ENCODE peak calls at places on chromosomes 12 and 14, in seven cellular contexts. Y is PC-9, W is mesendoderm, T is mesenchymal stem cell, N is colonic mucosa, J is heart right ventricle, V is neural progenitor cell. G is an unnamed sample.
A peak's percentile ranks its signal among the peaks of the same experiment; 100 is the strongest.

GRCh38 chr12:31118347-31118830 is 44.7 kb downstream of the DDX11 start:
- DNase-seq in T (no peak), V (peak; percentile 68), W (peak; percentile 40), J (no peak), N (no peak), Y (no peak), G (no peak)

GRCh38 chr12:109740694-109741245 is 27.1 kb downstream of the FAM222A start:
- DNase-seq in W (peak; percentile 58), N (no peak), V (no peak), Y (no peak), T (no peak), J (no peak), G (no peak)

GRCh38 chr14:85595981-85596380 is 66.0 kb downstream of the FLRT2 start:
- DNase-seq in W (no peak), V (no peak), T (no peak), Y (no peak), N (no peak), J (no peak), G (no peak)

GRCh38 chr12:16685107-16685506 is 79.1 kb upstream of the LMO3 start:
- DNase-seq in J (no peak), N (no peak), V (no peak), T (no peak), Y (no peak), W (peak; percentile 5), G (no peak)

GRCh38 chr14:104765517-104765916 is 12.6 kb downstream of the SIVA1 start:
- DNase-seq in V (no peak), T (no peak), W (no peak), J (no peak), N (no peak), Y (no peak), G (no peak)

GRCh38 chr12:98594050-98594853 is 766 bp downstream of the SLC25A3 start:
- DNase-seq in J (peak; percentile 44), N (peak; percentile 45), T (peak; percentile 42), V (peak; percentile 56), W (peak; percentile 43), Y (no peak), G (no peak)

GRCh38 chr14:36768638-36769337 is 107.1 kb downstream of the PAX9 start:
- DNase-seq in V (no peak), J (no peak), N (no peak), T (no peak), Y (no peak), W (peak; percentile 49), G (no peak)

GRCh38 chr12:39440781-39441180 is 2.1 kb downstream of the KIF21A start:
- DNase-seq in J (no peak), N (no peak), V (peak; percentile 21), Y (no peak), W (peak; percentile 31), T (no peak), G (no peak)

GRCh38 chr14:53751650-53752049 is 205.0 kb downstream of the BMP4 start:
- DNase-seq in W (no peak), N (no peak), T (no peak), Y (no peak), V (no peak), J (peak; percentile 12), G (no peak)

GRCh38 chr14:53744846-53745245 is 211.8 kb downstream of the BMP4 start:
- DNase-seq in Y (no peak), J (no peak), N (no peak), T (peak; percentile 25), V (no peak), W (no peak), G (no peak)

DNA sequence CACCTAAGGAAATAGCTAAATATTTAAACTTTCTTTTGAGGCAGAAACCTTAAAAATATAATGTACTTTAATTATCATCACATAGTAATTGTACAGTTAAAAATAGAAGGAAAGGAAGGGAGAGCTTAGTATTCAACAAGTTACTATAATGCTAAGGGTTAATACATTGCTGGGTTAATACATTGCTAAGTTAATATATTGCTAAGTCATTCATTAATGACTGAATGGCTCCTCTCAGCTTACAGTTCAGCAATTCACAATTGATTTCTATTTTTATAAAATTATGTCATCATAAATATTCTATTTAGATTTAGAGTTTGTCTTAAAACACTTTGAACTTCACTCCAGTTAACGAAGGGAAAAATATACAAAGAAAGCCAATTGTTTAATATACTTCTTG is 207.9 kb downstream of the BMP4 start:
- DNase-seq in J (no peak), V (no peak), W (no peak), N (no peak), T (no peak), Y (no peak), G (no peak)
- H3K4me3 ChIP-seq in J (no peak overlapping the region), V (no peak overlapping the region), W (no peak overlapping the region), N (no peak overlapping the region), T (no peak overlapping the region), Y (no peak overlapping the region), G (no peak overlapping the region)

GRCh38 chr14:89444536-89445125 is 27.6 kb upstream of the FOXN3 start:
- DNase-seq in Y (no peak), N (no peak), W (no peak), J (no peak), T (peak; percentile 14), V (no peak), G (no peak)

GRCh38 chr14:89440997-89441909 is 24.2 kb upstream of the FOXN3 start:
- DNase-seq in W (peak; percentile 93), Y (no peak), T (no peak), V (no peak), N (no peak), J (no peak), G (no peak)

GRCh38 chr14:89444044-89444443 is 27.0 kb upstream of the FOXN3 start:
- DNase-seq in T (no peak), N (no peak), W (no peak), Y (no peak), J (no peak), V (no peak), G (no peak)

GRCh38 chr14:89442280-89442679 is 25.2 kb upstream of the FOXN3 start:
- DNase-seq in Y (no peak), J (no peak), V (no peak), N (no peak), T (no peak), W (no peak), G (no peak)

DNA sequence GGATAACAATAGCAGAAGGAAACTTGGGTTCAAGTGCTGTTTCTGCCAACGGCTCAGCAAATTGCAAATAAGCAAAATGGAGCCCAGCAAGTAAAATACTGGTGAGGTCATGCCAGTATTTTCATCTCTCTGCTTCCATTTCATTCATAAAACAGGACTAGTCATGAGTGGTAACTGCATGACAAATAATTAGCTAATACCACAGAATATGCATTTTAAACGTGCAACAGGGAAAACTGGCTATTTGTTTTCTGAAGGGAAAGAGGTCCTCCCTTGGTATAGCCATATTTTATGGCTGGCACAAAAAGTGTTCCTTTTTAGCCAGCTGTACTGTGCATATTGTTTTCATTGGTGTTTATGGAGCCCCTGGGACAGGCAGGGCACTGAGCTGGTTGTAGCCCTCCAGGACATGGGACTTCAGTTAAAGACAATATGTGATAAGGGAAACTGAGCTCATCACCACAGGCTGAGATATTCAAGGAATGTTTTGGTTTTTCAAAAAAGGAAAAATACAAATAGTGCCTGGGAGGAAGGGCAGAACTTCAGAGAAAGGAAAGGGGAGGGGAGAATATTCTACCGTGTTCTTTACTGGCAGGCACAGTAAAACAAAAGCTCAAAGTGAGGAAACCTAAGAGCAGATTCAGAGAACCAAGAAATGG is 26.1 kb upstream of the FOXN3 start:
- DNase-seq in W (peak; percentile 72), V (no peak), Y (no peak), N (no peak), T (no peak), J (no peak), G (no peak)
- H3K4me1 ChIP-seq in W (peaks cover 12% of the 10 kb centered on the region), V (peaks cover 7% of the 10 kb centered on the region), Y (no peaks in the 10 kb centered on the region), N (peaks cover 4% of the 10 kb centered on the region), T (peaks cover 12% of the 10 kb centered on the region), J (peaks cover 28% of the 10 kb centered on the region), G (peaks cover 19% of the 10 kb centered on the region)

GRCh38 chr12:22668441-22668840 is 43.5 kb downstream of the ETNK1 start:
- DNase-seq in V (no peak), Y (no peak), T (no peak), N (no peak), W (no peak), J (no peak), G (no peak)
- H3K36me3 ChIP-seq in V (peaks cover 3% of the 10 kb centered on the region), Y (peaks cover 14% of the 10 kb centered on the region), T (no peaks in the 10 kb centered on the region), N (no peaks in the 10 kb centered on the region), W (peaks cover 2% of the 10 kb centered on the region), J (no peaks in the 10 kb centered on the region), G (peaks cover 5% of the 10 kb centered on the region)

GRCh38 chr14:97824218-97824617 is 1027.0 kb downstream of the VRK1 start:
- DNase-seq in V (no peak), Y (no peak), N (no peak), J (no peak), W (no peak), T (no peak), G (no peak)
- H3K4me3 ChIP-seq in V (no peak overlapping the region), Y (no peak overlapping the region), N (no peak overlapping the region), J (no peak overlapping the region), W (no peak overlapping the region), T (no peak overlapping the region), G (no peak overlapping the region)

DNA sequence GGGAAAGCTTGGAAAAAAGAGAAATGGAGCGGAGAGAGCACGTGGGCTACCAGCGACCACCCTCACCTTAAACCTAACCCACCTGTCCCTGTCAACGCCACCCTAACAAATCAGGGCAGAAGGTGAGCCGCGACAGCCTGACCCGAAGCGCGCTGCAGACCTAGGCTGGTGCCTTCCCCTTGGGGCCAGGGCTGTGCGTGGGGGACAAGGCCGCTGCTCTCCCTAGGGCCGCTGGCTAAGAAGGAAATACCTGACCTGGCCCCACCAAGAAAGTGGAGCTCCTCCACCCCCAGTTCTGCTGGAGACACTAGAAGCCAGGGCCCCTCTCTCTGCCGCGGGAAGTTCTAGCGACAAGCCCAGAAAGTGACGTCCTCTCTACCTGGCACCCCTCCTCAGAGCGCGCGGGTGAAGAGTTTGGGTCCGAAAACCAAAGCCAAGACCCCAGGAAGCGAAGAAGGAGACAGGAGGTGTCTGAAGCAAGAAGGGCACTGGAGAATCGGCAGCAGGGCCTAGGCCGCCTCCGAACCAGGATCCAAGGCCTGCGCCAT is 7.5 kb downstream of the SIX1 start:
- DNase-seq in T (no peak), N (no peak), J (no peak), V (no peak), W (no peak), Y (no peak), G (no peak)
- H3K4me1 ChIP-seq in T (peaks cover 27% of the 10 kb centered on the region), N (no peaks in the 10 kb centered on the region), J (peaks cover 42% of the 10 kb centered on the region), V (peaks cover 35% of the 10 kb centered on the region), W (peaks cover 4% of the 10 kb centered on the region), Y (peaks cover 18% of the 10 kb centered on the region), G (peaks cover 7% of the 10 kb centered on the region)

DNA sequence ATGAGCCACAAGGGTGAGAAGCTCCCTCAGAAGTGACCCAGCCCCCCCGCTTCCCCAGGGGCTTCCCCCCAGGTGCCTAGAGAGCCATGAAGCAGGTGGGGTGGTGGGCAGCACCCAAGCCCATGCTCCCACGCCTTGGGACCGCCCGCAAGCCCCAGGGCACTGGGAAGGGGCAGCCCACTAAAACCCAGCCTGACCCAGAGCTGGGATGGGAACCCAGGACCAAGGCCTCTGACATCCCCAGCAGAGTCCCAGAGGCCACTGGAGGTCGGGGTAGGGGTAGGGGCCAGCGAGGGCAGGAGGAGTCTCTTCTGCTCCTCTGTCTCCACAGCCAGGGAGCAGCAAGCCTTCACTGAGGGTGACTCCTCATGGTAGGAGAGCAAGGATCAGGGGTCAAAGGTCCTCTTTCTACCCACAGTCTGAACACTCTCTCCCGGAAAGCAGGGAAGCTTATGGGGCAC is 86.5 kb upstream of the ZFP36L1 start:
- DNase-seq in Y (no peak), J (no peak), W (no peak), V (no peak), N (no peak), T (no peak), G (no peak)
- H3K36me3 ChIP-seq in Y (peaks cover 71% of the 10 kb centered on the region), J (peaks cover 55% of the 10 kb centered on the region), W (peaks cover 35% of the 10 kb centered on the region), V (no peaks in the 10 kb centered on the region), N (peaks cover 19% of the 10 kb centered on the region), T (peaks cover 95% of the 10 kb centered on the region), G (peaks cover 94% of the 10 kb centered on the region)

GRCh38 chr14:73712071-73712506 is 2.1 kb downstream of the PNMA1 start:
- DNase-seq in Y (no peak), T (peak; percentile 51), N (no peak), J (no peak), V (no peak), W (no peak), G (no peak)
- H3K4me3 ChIP-seq in Y (peak overlapping the region; percentile 94), T (peak overlapping the region; percentile 91), N (peak overlapping the region; percentile 87), J (peak overlapping the region; percentile 92), V (peak overlapping the region; percentile 75), W (no peak overlapping the region), G (peak overlapping the region; percentile 97)